ENCODE peak calls at places on chromosomes 7 and 10, in four cellular contexts. One of them, this sample, is unnamed.

GRCh38 chr7:155299539-155300202 is 2.0 kb downstream of the INSIG1 start:
- DNase-seq in spleen: no peak
- DNase-seq in DND-41: no peak
- DNase-seq in uterus: no peak
- DNase-seq in this sample: no peak

GRCh38 chr10:131839351-131839750 is 61.5 kb upstream of the PPP2R2D start:
- DNase-seq in spleen: peak
- DNase-seq in DND-41: no peak
- DNase-seq in uterus: peak
- DNase-seq in this sample: no peak

GRCh38 chr7:2807846-2808772 is 36.0 kb downstream of the GNA12 start:
- DNase-seq in spleen: no peak
- DNase-seq in DND-41: no peak
- DNase-seq in uterus: no peak
- DNase-seq in this sample: no peak

GRCh38 chr7:77587276-77587675 is 50.2 kb downstream of the PTPN12 start:
- DNase-seq in spleen: no peak
- DNase-seq in DND-41: no peak
- DNase-seq in uterus: no peak
- DNase-seq in this sample: no peak

GRCh38 chr10:98460837-98461499 is 14.2 kb upstream of the HPS1 start:
- DNase-seq in spleen: no peak
- DNase-seq in DND-41: no peak
- DNase-seq in uterus: peak
- DNase-seq in this sample: peak

GRCh38 chr10:127678091-127678490 is 58.9 kb upstream of the FOXI2 start:
- DNase-seq in spleen: no peak
- DNase-seq in DND-41: no peak
- DNase-seq in uterus: no peak
- DNase-seq in this sample: no peak

GRCh38 chr7:908159-908918 is 32.0 kb downstream of the GET4 start:
- DNase-seq in spleen: no peak
- DNase-seq in DND-41: no peak
- DNase-seq in uterus: no peak
- DNase-seq in this sample: no peak

GRCh38 chr7:90597879-90598278 is 1.8 kb downstream of the CDK14 start:
- DNase-seq in spleen: no peak
- DNase-seq in DND-41: no peak
- DNase-seq in uterus: no peak
- DNase-seq in this sample: no peak

GRCh38 chr10:55374917-55375316 is 573.9 kb upstream of the PCDH15 start:
- DNase-seq in spleen: no peak
- DNase-seq in DND-41: no peak
- DNase-seq in uterus: no peak
- DNase-seq in this sample: no peak

GRCh38 chr7:106584914-106585759 is 75.8 kb downstream of the CCDC71L start:
- DNase-seq in spleen: no peak
- DNase-seq in DND-41: no peak
- DNase-seq in uterus: no peak
- DNase-seq in this sample: no peak

GRCh38 chr7:1707756-1708611 is 37.9 kb downstream of the ELFN1 start:
- DNase-seq in spleen: peak
- DNase-seq in DND-41: no peak
- DNase-seq in uterus: no peak
- DNase-seq in this sample: no peak

GRCh38 chr10:122733450-122733849 is 33.8 kb upstream of the C10orf120 start:
- DNase-seq in spleen: no peak
- DNase-seq in DND-41: no peak
- DNase-seq in uterus: no peak
- DNase-seq in this sample: no peak

GRCh38 chr10:34113504-34114225 is 701.4 kb downstream of the PARD3 start:
- DNase-seq in spleen: no peak
- DNase-seq in DND-41: no peak
- DNase-seq in uterus: no peak
- DNase-seq in this sample: no peak

GRCh38 chr7:80147543-80148376 is 13.1 kb downstream of the GNAI1 start:
- DNase-seq in spleen: no peak
- DNase-seq in DND-41: no peak
- DNase-seq in uterus: no peak
- DNase-seq in this sample: peak

GRCh38 chr7:33185786-33186185 is 56.4 kb downstream of the BBS9 start:
- DNase-seq in spleen: no peak
- DNase-seq in DND-41: peak
- DNase-seq in uterus: no peak
- DNase-seq in this sample: peak

GRCh38 chr7:134724606-134725005 is 54.8 kb upstream of the CALD1 start:
- DNase-seq in spleen: no peak
- DNase-seq in DND-41: no peak
- DNase-seq in uterus: no peak
- DNase-seq in this sample: no peak

GRCh38 chr10:88477343-88478085 is 105.6 kb downstream of the RNLS start:
- DNase-seq in spleen: no peak
- DNase-seq in DND-41: no peak
- DNase-seq in uterus: no peak
- DNase-seq in this sample: no peak

GRCh38 chr10:34814228-34815173 is 595 bp downstream of the PARD3 start:
- DNase-seq in spleen: peak
- DNase-seq in DND-41: peak
- DNase-seq in uterus: peak
- DNase-seq in this sample: peak

GRCh38 chr10:78869508-78870439 is 199.0 kb upstream of the ZMIZ1 start:
- DNase-seq in spleen: no peak
- DNase-seq in DND-41: no peak
- DNase-seq in uterus: no peak
- DNase-seq in this sample: no peak

GRCh38 chr7:81672872-81673271 is 97.0 kb downstream of the HGF start:
- DNase-seq in spleen: no peak
- DNase-seq in DND-41: no peak
- DNase-seq in uterus: no peak
- DNase-seq in this sample: no peak

This sample was measured in NCI-H226.